ENCODE peak calls at places on chromosomes 2 and 18, in four cellular contexts. One of them, this sample, is unnamed.

GRCh38 chr18:56168049-56168781 is 470.2 kb downstream of the TXNL1 start:
- DNase-seq in GM13977: no peak
- DNase-seq in IMR-90: peak; percentile 91
- DNase-seq in CD4-positive, alpha-beta T cell: no peak
- DNase-seq in this sample: no peak

GRCh38 chr18:78664851-78665250 is 314.8 kb upstream of the SALL3 start:
- DNase-seq in GM13977: no peak
- DNase-seq in IMR-90: no peak
- DNase-seq in CD4-positive, alpha-beta T cell: no peak
- DNase-seq in this sample: no peak

GRCh38 chr2:180647206-180647605 is 333.2 kb upstream of the UBE2E3 start:
- DNase-seq in GM13977: no peak
- DNase-seq in IMR-90: no peak
- DNase-seq in CD4-positive, alpha-beta T cell: no peak
- DNase-seq in this sample: no peak

GRCh38 chr18:9362869-9363268 is 28.3 kb downstream of the TWSG1 start:
- DNase-seq in GM13977: no peak
- DNase-seq in IMR-90: no peak
- DNase-seq in CD4-positive, alpha-beta T cell: no peak
- DNase-seq in this sample: no peak

GRCh38 chr18:79368681-79369080 is 27.0 kb upstream of the NFATC1 start:
- DNase-seq in GM13977: no peak
- DNase-seq in IMR-90: no peak
- DNase-seq in CD4-positive, alpha-beta T cell: no peak
- DNase-seq in this sample: no peak

GRCh38 chr18:46332956-46333355 is 228.8 kb downstream of the HAUS1 start:
- DNase-seq in GM13977: no peak
- DNase-seq in IMR-90: no peak
- DNase-seq in CD4-positive, alpha-beta T cell: no peak
- DNase-seq in this sample: no peak

GRCh38 chr2:46230115-46230571 is 67.1 kb upstream of the EPAS1 start:
- DNase-seq in GM13977: no peak
- DNase-seq in IMR-90: no peak
- DNase-seq in CD4-positive, alpha-beta T cell: no peak
- DNase-seq in this sample: no peak

GRCh38 chr2:234483568-234484251 is 13.2 kb downstream of the ARL4C start:
- DNase-seq in GM13977: no peak
- DNase-seq in IMR-90: no peak
- DNase-seq in CD4-positive, alpha-beta T cell: peak; percentile 84
- DNase-seq in this sample: no peak

GRCh38 chr2:68391099-68391498 is 26.0 kb downstream of the PLEK start:
- DNase-seq in GM13977: no peak
- DNase-seq in IMR-90: no peak
- DNase-seq in CD4-positive, alpha-beta T cell: no peak
- DNase-seq in this sample: no peak

GRCh38 chr2:67733517-67733916 is 329.3 kb downstream of the C1D start:
- DNase-seq in GM13977: peak; percentile 12
- DNase-seq in IMR-90: no peak
- DNase-seq in CD4-positive, alpha-beta T cell: no peak
- DNase-seq in this sample: no peak

GRCh38 chr2:121184248-121184862 is 100.6 kb downstream of the TFCP2L1 start:
- DNase-seq in GM13977: no peak
- DNase-seq in IMR-90: no peak
- DNase-seq in CD4-positive, alpha-beta T cell: no peak
- DNase-seq in this sample: no peak

GRCh38 chr2:214328941-214329340 is 81.9 kb upstream of the VWC2L start:
- DNase-seq in GM13977: no peak
- DNase-seq in IMR-90: no peak
- DNase-seq in CD4-positive, alpha-beta T cell: no peak
- DNase-seq in this sample: no peak

GRCh38 chr18:42155024-42155423 is 200.0 kb downstream of the PIK3C3 start:
- DNase-seq in GM13977: no peak
- DNase-seq in IMR-90: no peak
- DNase-seq in CD4-positive, alpha-beta T cell: no peak
- DNase-seq in this sample: no peak

GRCh38 chr2:234468503-234468902 is 28.4 kb downstream of the ARL4C start:
- DNase-seq in GM13977: no peak
- DNase-seq in IMR-90: no peak
- DNase-seq in CD4-positive, alpha-beta T cell: no peak
- DNase-seq in this sample: no peak

GRCh38 chr18:39487932-39488331 is 1922.3 kb upstream of the CELF4 start:
- DNase-seq in GM13977: no peak
- DNase-seq in IMR-90: no peak
- DNase-seq in CD4-positive, alpha-beta T cell: no peak
- DNase-seq in this sample: no peak

GRCh38 chr2:9174771-9175441 is 31.7 kb upstream of the ASAP2 start:
- DNase-seq in GM13977: no peak
- DNase-seq in IMR-90: peak; percentile 92
- DNase-seq in CD4-positive, alpha-beta T cell: no peak
- DNase-seq in this sample: no peak

GRCh38 chr2:27308359-27308875 is at the start of gene UCN:
- DNase-seq in GM13977: no peak
- DNase-seq in IMR-90: peak; percentile 34
- DNase-seq in CD4-positive, alpha-beta T cell: no peak
- DNase-seq in this sample: no peak

GRCh38 chr2:145593280-145593679 is 1073.4 kb upstream of the ZEB2 start:
- DNase-seq in GM13977: peak; percentile 17
- DNase-seq in IMR-90: no peak
- DNase-seq in CD4-positive, alpha-beta T cell: no peak
- DNase-seq in this sample: no peak

GRCh38 chr18:79440728-79441127 is 45.0 kb downstream of the NFATC1 start:
- DNase-seq in GM13977: no peak
- DNase-seq in IMR-90: no peak
- DNase-seq in CD4-positive, alpha-beta T cell: no peak
- DNase-seq in this sample: no peak

GRCh38 chr2:96146151-96146880 is 1.1 kb upstream of the DUSP2 start:
- DNase-seq in GM13977: peak; percentile 87
- DNase-seq in IMR-90: peak; percentile 16
- DNase-seq in CD4-positive, alpha-beta T cell: peak; percentile 82
- DNase-seq in this sample: no peak

GRCh38 chr2:11621465-11621864 is 48.5 kb downstream of the NTSR2 start:
- DNase-seq in GM13977: no peak
- DNase-seq in IMR-90: no peak
- DNase-seq in CD4-positive, alpha-beta T cell: no peak
- DNase-seq in this sample: no peak

GRCh38 chr2:207993141-207993763 is 32.1 kb downstream of the PLEKHM3 start:
- DNase-seq in GM13977: no peak
- DNase-seq in IMR-90: peak; percentile 77
- DNase-seq in CD4-positive, alpha-beta T cell: no peak
- DNase-seq in this sample: no peak

GRCh38 chr18:51427012-51427411 is 229.5 kb upstream of the MEX3C start:
- DNase-seq in GM13977: no peak
- DNase-seq in IMR-90: no peak
- DNase-seq in CD4-positive, alpha-beta T cell: no peak
- DNase-seq in this sample: no peak

GRCh38 chr2:44972771-44973535 is 31.5 kb downstream of the SIX3 start:
- DNase-seq in GM13977: no peak
- DNase-seq in IMR-90: no peak
- DNase-seq in CD4-positive, alpha-beta T cell: no peak
- DNase-seq in this sample: no peak

GRCh38 chr2:174787485-174788205 is 23.4 kb upstream of the CHRNA1 start:
- DNase-seq in GM13977: no peak
- DNase-seq in IMR-90: peak; percentile 100
- DNase-seq in CD4-positive, alpha-beta T cell: no peak
- DNase-seq in this sample: no peak

GRCh38 chr18:80251700-80252099 is 4.4 kb upstream of the PARD6G start:
- DNase-seq in GM13977: no peak
- DNase-seq in IMR-90: no peak
- DNase-seq in CD4-positive, alpha-beta T cell: no peak
- DNase-seq in this sample: no peak

GRCh38 chr2:88452980-88453582 is 588 bp upstream of the FOXI3 start:
- DNase-seq in GM13977: no peak
- DNase-seq in IMR-90: no peak
- DNase-seq in CD4-positive, alpha-beta T cell: no peak
- DNase-seq in this sample: no peak

GRCh38 chr2:109133746-109134145 is 4.7 kb downstream of the SH3RF3 start:
- DNase-seq in GM13977: no peak
- DNase-seq in IMR-90: no peak
- DNase-seq in CD4-positive, alpha-beta T cell: no peak
- DNase-seq in this sample: no peak

GRCh38 chr2:25178976-25179375 is 10.6 kb upstream of the POMC start:
- DNase-seq in GM13977: no peak
- DNase-seq in IMR-90: no peak
- DNase-seq in CD4-positive, alpha-beta T cell: no peak
- DNase-seq in this sample: no peak

GRCh38 chr2:35783723-35784122 is 571.9 kb upstream of the CRIM1 start:
- DNase-seq in GM13977: no peak
- DNase-seq in IMR-90: no peak
- DNase-seq in CD4-positive, alpha-beta T cell: no peak
- DNase-seq in this sample: no peak
- TF ChIP-seq CTCF in GM13977: no peak
- TF ChIP-seq CTCF in IMR-90: no peak
- TF ChIP-seq CTCF in CD4-positive, alpha-beta T cell: no peak
- TF ChIP-seq CTCF in this sample: no peak

GRCh38 chr18:74623047-74623816 is 25.6 kb downstream of the ZNF407 start:
- DNase-seq in GM13977: no peak
- DNase-seq in IMR-90: peak; percentile 24
- DNase-seq in CD4-positive, alpha-beta T cell: peak; percentile 39
- DNase-seq in this sample: no peak
- TF ChIP-seq CTCF in GM13977: peak; percentile 42
- TF ChIP-seq CTCF in IMR-90: peak; percentile 48
- TF ChIP-seq CTCF in CD4-positive, alpha-beta T cell: peak; percentile 79
- TF ChIP-seq CTCF in this sample: peak; percentile 44

GRCh38 chr18:3852321-3852720 is 402.3 kb downstream of the TGIF1 start:
- DNase-seq in GM13977: no peak
- DNase-seq in IMR-90: no peak
- DNase-seq in CD4-positive, alpha-beta T cell: no peak
- DNase-seq in this sample: no peak
- TF ChIP-seq CTCF in GM13977: no peak
- TF ChIP-seq CTCF in IMR-90: no peak
- TF ChIP-seq CTCF in CD4-positive, alpha-beta T cell: no peak
- TF ChIP-seq CTCF in this sample: no peak

GRCh38 chr2:85867121-85867520 is 21.7 kb downstream of the ST3GAL5 start:
- DNase-seq in GM13977: no peak
- DNase-seq in IMR-90: no peak
- DNase-seq in CD4-positive, alpha-beta T cell: no peak
- DNase-seq in this sample: no peak
- TF ChIP-seq CTCF in GM13977: no peak
- TF ChIP-seq CTCF in IMR-90: no peak
- TF ChIP-seq CTCF in CD4-positive, alpha-beta T cell: no peak
- TF ChIP-seq CTCF in this sample: no peak

GRCh38 chr18:72847771-72848170 is 20.0 kb downstream of the NETO1 start:
- DNase-seq in GM13977: no peak
- DNase-seq in IMR-90: no peak
- DNase-seq in CD4-positive, alpha-beta T cell: no peak
- DNase-seq in this sample: no peak
- TF ChIP-seq CTCF in GM13977: no peak
- TF ChIP-seq CTCF in IMR-90: no peak
- TF ChIP-seq CTCF in CD4-positive, alpha-beta T cell: no peak
- TF ChIP-seq CTCF in this sample: no peak

DNA sequence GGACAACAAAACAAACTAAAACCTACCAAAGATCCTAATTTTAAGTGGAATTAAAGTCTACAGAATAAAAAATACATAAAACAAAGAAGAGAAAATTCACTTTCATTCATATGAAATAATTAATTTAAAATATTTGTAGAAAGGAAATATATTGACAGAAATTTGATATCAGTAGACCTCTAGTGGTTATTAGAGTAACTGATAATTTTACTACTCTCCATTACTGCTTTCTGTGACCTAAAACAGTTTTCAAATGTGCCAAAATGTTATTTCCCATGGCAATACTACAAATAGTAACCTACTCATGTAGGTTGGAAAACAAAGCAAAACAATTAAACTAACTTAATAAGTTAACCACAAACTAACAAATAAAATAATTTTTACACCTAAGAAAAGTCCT is 147.1 kb downstream of the NOL4 start:
- DNase-seq in GM13977: no peak
- DNase-seq in IMR-90: no peak
- DNase-seq in CD4-positive, alpha-beta T cell: no peak
- DNase-seq in this sample: no peak
- TF ChIP-seq CTCF in GM13977: no peak
- TF ChIP-seq CTCF in IMR-90: no peak
- TF ChIP-seq CTCF in CD4-positive, alpha-beta T cell: no peak
- TF ChIP-seq CTCF in this sample: no peak

GRCh38 chr18:13801260-13801601 is 22.7 kb upstream of the MC5R start:
- DNase-seq in GM13977: no peak
- DNase-seq in IMR-90: no peak
- DNase-seq in CD4-positive, alpha-beta T cell: no peak
- DNase-seq in this sample: no peak

GRCh38 chr18:13804305-13804704 is 19.6 kb upstream of the MC5R start:
- DNase-seq in GM13977: no peak
- DNase-seq in IMR-90: no peak
- DNase-seq in CD4-positive, alpha-beta T cell: no peak
- DNase-seq in this sample: no peak

GRCh38 chr18:13797157-13797611 is 26.8 kb upstream of the MC5R start:
- DNase-seq in GM13977: no peak
- DNase-seq in IMR-90: no peak
- DNase-seq in CD4-positive, alpha-beta T cell: no peak
- DNase-seq in this sample: no peak

GRCh38 chr18:13799396-13799795 is 24.6 kb upstream of the MC5R start:
- DNase-seq in GM13977: no peak
- DNase-seq in IMR-90: no peak
- DNase-seq in CD4-positive, alpha-beta T cell: no peak
- DNase-seq in this sample: no peak

DNA sequence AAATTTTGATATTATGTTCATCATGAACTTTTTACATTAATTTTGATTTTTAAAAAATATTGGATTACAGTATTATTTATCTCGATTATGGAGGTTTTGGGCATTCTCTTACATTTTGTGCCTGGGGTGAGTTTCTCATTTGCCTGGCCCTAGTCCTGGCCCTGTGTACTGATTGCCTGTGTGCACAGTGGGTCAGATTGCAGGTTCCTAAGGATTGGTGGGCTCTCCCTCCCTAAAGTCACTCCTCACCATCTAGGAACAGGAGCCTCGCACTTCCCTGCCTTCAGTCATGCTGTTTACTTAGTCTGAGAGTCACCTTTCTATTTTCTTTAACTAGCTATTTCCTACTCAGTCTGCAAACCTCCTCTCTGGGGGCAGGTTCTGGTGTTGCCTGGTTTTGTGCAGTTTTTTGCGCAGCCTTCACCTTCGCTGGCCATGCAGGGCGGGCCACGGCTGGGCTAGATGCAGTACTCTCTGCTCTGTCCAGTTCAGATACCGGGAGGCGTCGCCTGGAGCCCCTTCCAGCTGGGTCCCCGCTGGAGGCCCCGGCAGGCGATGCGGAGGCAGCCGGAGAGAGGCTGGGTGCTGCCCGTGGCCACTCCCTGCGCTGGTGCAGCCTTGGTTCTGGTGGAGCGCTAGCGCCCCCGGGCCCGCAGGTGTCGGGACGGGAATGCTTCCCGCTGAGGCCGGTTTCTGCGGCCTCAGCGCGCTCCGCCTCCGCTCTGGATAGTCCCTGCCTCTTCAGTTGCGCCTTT is 23.3 kb upstream of the MC5R start:
- DNase-seq in GM13977: peak; percentile 56
- DNase-seq in IMR-90: peak; percentile 18
- DNase-seq in CD4-positive, alpha-beta T cell: peak; percentile 14
- DNase-seq in this sample: no peak
- TF ChIP-seq CTCF in GM13977: peak; percentile 60
- TF ChIP-seq CTCF in IMR-90: peak; percentile 34
- TF ChIP-seq CTCF in CD4-positive, alpha-beta T cell: peak; percentile 38
- TF ChIP-seq CTCF in this sample: peak; percentile 62